ENCODE peak calls at places on chromosome 17, in four cellular contexts. M, C, S and F are unnamed samples.

GRCh38 chr17:31392856-31393748 is 1.6 kb downstream of the RAB11FIP4 start:
- DNase-seq in M (no peak), C (peak), S (no peak), F (peak)

GRCh38 chr17:69123626-69124025 is 18.1 kb downstream of the ABCA6 start:
- DNase-seq in M (no peak), C (no peak), S (no peak), F (no peak)

GRCh38 chr17:80990921-80991644 is 558 bp upstream of the CHMP6 start:
- DNase-seq in M (peak), C (no peak), S (no peak), F (no peak)

GRCh38 chr17:83076930-83077329 is 2.5 kb upstream of the METRNL start:
- DNase-seq in M (no peak), C (no peak), S (no peak), F (no peak)

GRCh38 chr17:48470388-48471034 is 40.5 kb upstream of the SKAP1 start:
- DNase-seq in M (no peak), C (no peak), S (no peak), F (no peak)

GRCh38 chr17:65515959-65516948 is 45.2 kb downstream of the AXIN2 start:
- DNase-seq in M (no peak), C (no peak), S (no peak), F (no peak)

GRCh38 chr17:78883090-78883532 is 19.9 kb downstream of the CEP295NL start:
- DNase-seq in M (peak), C (peak), S (no peak), F (no peak)

GRCh38 chr17:5044630-5045029 is 9.4 kb upstream of the SLC52A1 start:
- DNase-seq in M (no peak), C (no peak), S (no peak), F (no peak)

GRCh38 chr17:28792877-28793666 is 49.3 kb downstream of the TRAF4 start:
- DNase-seq in M (peak), C (no peak), S (no peak), F (no peak)

GRCh38 chr17:30519707-30520106 is 42.5 kb downstream of the GOSR1 start:
- DNase-seq in M (no peak), C (no peak), S (no peak), F (no peak)

GRCh38 chr17:56436142-56436541 is 157.4 kb upstream of the NOG start:
- DNase-seq in M (no peak), C (no peak), S (no peak), F (no peak)

GRCh38 chr17:50609376-50610074 is 25.2 kb upstream of the ABCC3 start:
- DNase-seq in M (no peak), C (no peak), S (no peak), F (no peak)

GRCh38 chr17:4988168-4988567 is 693 bp upstream of the CAMTA2 start:
- DNase-seq in M (no peak), C (no peak), S (no peak), F (no peak)

GRCh38 chr17:49439305-49439672 is 24.6 kb upstream of the PHB1 start:
- DNase-seq in M (no peak), C (no peak), S (no peak), F (no peak)

GRCh38 chr17:17041018-17041521 is 1.2 kb upstream of the MPRIP start:
- DNase-seq in M (peak), C (no peak), S (no peak), F (no peak)
- H3K27ac ChIP-seq in M (no peak), C (peak), S (peak), F (peak)

DNA sequence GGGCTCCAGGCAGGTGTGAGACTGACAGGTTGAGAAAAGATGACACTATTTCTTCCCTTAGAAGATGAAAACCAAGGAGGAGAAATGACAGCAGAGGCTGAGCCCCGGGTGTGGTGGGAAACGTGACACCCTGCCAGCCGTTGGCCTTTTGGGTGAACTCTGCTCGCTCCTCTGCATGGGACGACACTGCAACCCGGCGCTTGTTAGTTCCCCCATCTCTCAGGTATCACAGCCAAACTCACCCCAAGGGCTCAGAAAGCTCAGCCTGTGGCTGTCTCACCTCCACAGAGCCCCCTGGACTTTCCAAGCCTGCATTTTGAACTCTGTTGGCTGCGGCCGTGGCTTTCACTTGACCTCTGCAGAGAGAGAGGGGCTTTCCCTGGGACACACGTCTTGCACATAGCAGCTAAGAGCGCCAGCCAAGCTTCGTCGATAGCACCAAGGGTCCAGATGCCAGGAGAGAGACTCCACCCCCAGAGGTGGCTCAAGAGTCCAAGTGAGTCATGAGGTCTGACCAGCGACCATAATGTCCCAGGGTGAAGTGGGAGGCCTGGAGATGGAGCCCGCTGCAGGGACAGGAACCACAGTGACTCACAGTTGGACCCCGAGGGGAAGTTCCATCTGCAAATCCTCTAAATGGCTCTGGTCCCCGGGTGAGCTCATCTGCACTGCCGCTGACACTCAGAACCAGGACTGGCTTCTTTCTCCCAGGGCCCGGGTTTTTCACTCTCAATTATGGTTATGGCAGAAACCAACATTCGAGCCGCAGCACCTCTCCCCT is 301.9 kb downstream of the SOX9 start:
- DNase-seq in M (no peak), C (peak), S (peak), F (no peak)
- H3K27ac ChIP-seq in M (no peak), C (peak), S (peak), F (peak)

DNA sequence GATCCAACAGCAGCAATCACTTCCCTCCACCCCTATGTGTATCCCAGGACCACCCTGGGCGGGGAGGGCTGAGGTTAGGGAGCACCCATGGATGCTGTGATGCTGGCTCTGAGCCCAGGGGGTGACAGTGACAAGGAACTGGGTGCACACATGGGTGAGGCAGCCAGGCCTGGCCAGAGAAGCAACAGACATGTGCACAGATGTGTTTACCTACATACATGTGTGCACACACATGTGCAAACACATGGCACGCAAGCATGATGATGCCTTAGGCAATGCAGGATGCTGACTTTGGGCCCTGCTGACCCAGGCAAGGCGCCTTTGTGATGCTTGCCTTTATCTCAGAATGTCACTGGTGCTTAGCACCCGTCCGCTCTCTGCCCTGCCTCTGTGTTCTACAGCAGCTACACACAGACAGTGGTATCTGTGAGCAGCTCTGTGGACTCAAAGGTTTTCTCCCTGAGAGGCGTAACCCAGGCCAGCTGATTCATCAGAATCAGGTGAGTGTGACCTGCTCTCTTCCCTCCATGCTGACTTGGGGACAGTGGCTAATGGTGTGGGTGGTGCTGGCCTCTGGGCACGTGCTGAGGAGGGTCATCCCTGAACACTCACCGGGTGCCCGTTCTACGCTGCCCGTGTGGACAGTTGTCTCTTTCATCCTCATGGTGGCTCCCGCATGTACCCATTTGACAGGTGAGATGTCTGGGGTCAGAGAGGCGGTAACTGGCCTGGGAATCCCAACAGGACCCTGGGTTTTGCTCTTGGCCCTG is 38.5 kb upstream of the KSR1 start:
- DNase-seq in M (no peak), C (no peak), S (no peak), F (no peak)
- H3K27ac ChIP-seq in M (no peak), C (no peak), S (no peak), F (no peak)

DNA sequence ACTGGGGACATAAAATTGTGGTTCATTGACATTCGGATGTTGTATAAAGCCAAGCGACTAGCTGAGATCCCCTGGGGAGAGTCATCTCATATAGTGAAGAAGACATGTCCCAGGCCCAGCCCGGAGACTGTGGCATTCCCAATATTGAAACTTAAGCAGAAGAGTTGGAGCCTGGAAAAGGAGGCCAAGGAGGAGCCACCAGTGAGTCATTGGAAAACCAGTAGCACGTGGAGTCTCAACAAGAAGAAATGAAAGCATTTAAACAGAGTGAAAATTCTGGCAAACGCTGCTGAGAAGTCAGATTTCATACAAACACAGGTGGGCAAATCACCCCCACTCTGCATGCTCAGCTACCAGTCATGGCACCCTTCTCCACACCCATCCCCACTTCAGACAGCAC is 9.4 kb upstream of the ELAC2 start:
- DNase-seq in M (no peak), C (no peak), S (no peak), F (no peak)
- H3K27ac ChIP-seq in M (no peak), C (no peak), S (no peak), F (no peak)